ENCODE peak calls at places on chromosomes 4 and X, in four cellular contexts. One of them, this sample, is unnamed.

GRCh38 chr4:82217986-82218715 is 155.6 kb downstream of the HNRNPD start:
- DNase-seq in AG09309: no peak
- DNase-seq in aorta: no peak
- DNase-seq in cardiac muscle cell: peak
- DNase-seq in this sample: no peak

GRCh38 chr4:72365981-72366380 is 203.0 kb downstream of the ADAMTS3 start:
- DNase-seq in AG09309: no peak
- DNase-seq in aorta: no peak
- DNase-seq in cardiac muscle cell: no peak
- DNase-seq in this sample: no peak

GRCh38 chr4:153045111-153045982 is 109.2 kb downstream of the FHDC1 start:
- DNase-seq in AG09309: no peak
- DNase-seq in aorta: no peak
- DNase-seq in cardiac muscle cell: no peak
- DNase-seq in this sample: no peak

GRCh38 chr4:71293705-71294104 is 45.1 kb upstream of the SLC4A4 start:
- DNase-seq in AG09309: peak
- DNase-seq in aorta: no peak
- DNase-seq in cardiac muscle cell: peak
- DNase-seq in this sample: no peak

GRCh38 chr4:153242848-153243324 is 38.6 kb downstream of the TRIM2 start:
- DNase-seq in AG09309: no peak
- DNase-seq in aorta: no peak
- DNase-seq in cardiac muscle cell: no peak
- DNase-seq in this sample: no peak

GRCh38 chr4:153393397-153393796 is 48.9 kb downstream of the MND1 start:
- DNase-seq in AG09309: no peak
- DNase-seq in aorta: peak
- DNase-seq in cardiac muscle cell: peak
- DNase-seq in this sample: peak

GRCh38 chrX:131571348-131571747 is 27.5 kb downstream of the OR13H1 start:
- DNase-seq in AG09309: no peak
- DNase-seq in aorta: no peak
- DNase-seq in cardiac muscle cell: no peak
- DNase-seq in this sample: no peak

GRCh38 chr4:120568736-120569135 is 353.8 kb downstream of the PRDM5 start:
- DNase-seq in AG09309: no peak
- DNase-seq in aorta: no peak
- DNase-seq in cardiac muscle cell: no peak
- DNase-seq in this sample: no peak

GRCh38 chr4:182967403-182967802 is 50.2 kb upstream of the DCTD start:
- DNase-seq in AG09309: no peak
- DNase-seq in aorta: no peak
- DNase-seq in cardiac muscle cell: no peak
- DNase-seq in this sample: no peak

GRCh38 chrX:20500171-20500865 is 233.6 kb upstream of the RPS6KA3 start:
- DNase-seq in AG09309: no peak
- DNase-seq in aorta: no peak
- DNase-seq in cardiac muscle cell: no peak
- DNase-seq in this sample: no peak

GRCh38 chr4:87036713-87037112 is 101.9 kb downstream of the AFF1 start:
- DNase-seq in AG09309: no peak
- DNase-seq in aorta: no peak
- DNase-seq in cardiac muscle cell: no peak
- DNase-seq in this sample: no peak

GRCh38 chr4:23365086-23365485 is 524.8 kb downstream of the PPARGC1A start:
- DNase-seq in AG09309: no peak
- DNase-seq in aorta: no peak
- DNase-seq in cardiac muscle cell: no peak
- DNase-seq in this sample: no peak

GRCh38 chrX:106802063-106802387 is 448 bp upstream of the TBC1D8B start:
- DNase-seq in AG09309: no peak
- DNase-seq in aorta: no peak
- DNase-seq in cardiac muscle cell: no peak
- DNase-seq in this sample: no peak

GRCh38 chr4:41535911-41536361 is 2.0 kb upstream of the LIMCH1 start:
- DNase-seq in AG09309: no peak
- DNase-seq in aorta: no peak
- DNase-seq in cardiac muscle cell: peak
- DNase-seq in this sample: no peak